ENCODE peak calls at places on chromosome 1, in five cellular contexts. J is NT2/D1, U is H1, V is GM12878, R is HepG2. B is an unnamed sample.

GRCh38 chr1:16205891-16206546 is 6.4 kb downstream of the ARHGEF19 start:
- DNase-seq in J (no peak), U (no peak), V (no peak), R (no peak), B (no peak)

GRCh38 chr1:20124451-20125057 is 5.2 kb upstream of the PLA2G2D start:
- DNase-seq in J (no peak), U (no peak), V (no peak), R (no peak), B (no peak)

GRCh38 chr1:147825586-147825985 is 65.2 kb upstream of the GJA5 start:
- DNase-seq in J (no peak), U (no peak), V (no peak), R (no peak), B (no peak)

GRCh38 chr1:159791461-159791860 is 10.7 kb downstream of the DUSP23 start:
- DNase-seq in J (no peak), U (no peak), V (no peak), R (no peak), B (no peak)

GRCh38 chr1:114342376-114342775 is 168.6 kb downstream of the TRIM33 start:
- DNase-seq in J (no peak), U (peak), V (no peak), R (no peak), B (no peak)

GRCh38 chr1:32890516-32891240 is 4.4 kb downstream of the HPCA start:
- DNase-seq in J (no peak), U (no peak), V (no peak), R (no peak), B (no peak)

GRCh38 chr1:172375227-172375631 is 45.3 kb upstream of the C1orf105 start:
- DNase-seq in J (no peak), U (no peak), V (no peak), R (no peak), B (no peak)

GRCh38 chr1:153963850-153964331 is 554 bp upstream of the SLC39A1 start:
- DNase-seq in J (peak), U (peak), V (no peak), R (peak), B (no peak)

GRCh38 chr1:212827831-212828278 is 19.6 kb downstream of the SPATA45 start:
- DNase-seq in J (no peak), U (no peak), V (no peak), R (peak), B (no peak)

GRCh38 chr1:166063701-166064100 is 103.1 kb downstream of the FAM78B start:
- DNase-seq in J (no peak), U (no peak), V (no peak), R (no peak), B (no peak)

GRCh38 chr1:220906561-220907334 is 27.5 kb downstream of the HLX start:
- DNase-seq in J (no peak), U (no peak), V (no peak), R (no peak), B (no peak)

GRCh38 chr1:115138973-115139372 is 49.7 kb upstream of the TSPAN2 start:
- DNase-seq in J (peak), U (peak), V (peak), R (peak), B (peak)

GRCh38 chr1:194568610-194569009 is 1382.2 kb upstream of the B3GALT2 start:
- DNase-seq in J (peak), U (no peak), V (no peak), R (no peak), B (no peak)
- TF ChIP-seq SUZ12 in J (no peak), U (no peak), V (no peak), R (no peak), B (no peak)

GRCh38 chr1:231026576-231026975 is 13.5 kb downstream of the FAM89A start:
- DNase-seq in J (no peak), U (no peak), V (no peak), R (no peak), B (no peak)
- TF ChIP-seq SUZ12 in J (no peak), U (no peak), V (no peak), R (no peak), B (no peak)

DNA sequence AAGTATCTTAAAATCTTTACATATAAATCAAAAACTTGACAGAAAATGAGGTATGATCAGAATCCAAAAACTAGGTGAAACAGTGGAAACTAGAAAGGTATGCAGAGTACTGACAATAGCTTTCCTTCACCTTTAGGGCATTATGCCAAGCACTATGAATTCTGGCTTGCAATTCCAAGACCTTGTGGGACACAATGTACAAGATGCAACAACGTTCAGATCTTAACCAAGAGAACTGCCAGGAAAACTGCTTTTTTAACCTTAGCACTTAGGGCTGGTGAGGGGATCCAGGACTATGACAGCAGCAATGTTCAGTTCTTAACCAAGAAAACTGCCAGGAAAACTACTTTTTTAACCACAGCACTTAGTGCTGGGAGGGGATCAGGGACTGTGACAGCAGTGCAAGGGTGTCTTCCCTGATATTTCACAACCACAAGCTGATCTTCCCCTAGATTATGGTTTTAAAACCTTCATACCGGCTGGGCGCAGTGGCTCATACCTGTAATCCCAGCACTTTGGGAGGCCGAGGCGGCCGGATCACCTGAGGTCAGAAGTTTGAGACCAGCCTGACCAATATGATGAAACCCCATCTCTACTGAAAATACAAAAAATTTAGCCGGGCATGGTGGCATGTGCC is 22.3 kb downstream of the FOXJ3 start:
- DNase-seq in J (no peak), U (no peak), V (no peak), R (no peak), B (no peak)
- TF ChIP-seq SUZ12 in J (no peak), U (no peak), V (no peak), R (no peak), B (no peak)

GRCh38 chr1:6106321-6106731 is 60.6 kb downstream of the KCNAB2 start:
- DNase-seq in J (no peak), U (no peak), V (no peak), R (no peak), B (no peak)
- TF ChIP-seq SUZ12 in J (no peak), U (no peak), V (no peak), R (no peak), B (no peak)